ENCODE peak calls at places on chromosomes 5 and 9, in eight cellular contexts. M is B cell; J is coronary artery; T is stimulated activated naive CD4-positive, alpha-beta T cell; U is neural crest cell; P is GDM1; R is COR-L47; F is CD8-positive, alpha-beta T cell. I is an unnamed sample.

GRCh38 chr5:115736690-115737005 is 79.8 kb downstream of the CDO1 start:
- DNase-seq in M (no peak), J (no peak), T (no peak), U (no peak), P (no peak), R (no peak), F (no peak), I (no peak)

GRCh38 chr9:132631280-132631679 is 38.5 kb downstream of the DDX31 start:
- DNase-seq in M (no peak), J (no peak), T (no peak), U (no peak), P (no peak), R (no peak), F (no peak), I (no peak)

GRCh38 chr9:136711751-136712689 is at the start of gene DIPK1B:
- DNase-seq in M (no peak), J (no peak), T (no peak), U (peak), P (peak), R (peak), F (no peak), I (peak)

GRCh38 chr9:137388589-137389427 is 34.2 kb downstream of the EXD3 start:
- DNase-seq in M (no peak), J (no peak), T (no peak), U (no peak), P (no peak), R (no peak), F (no peak), I (no peak)

GRCh38 chr9:82334286-82334685 is 345.7 kb downstream of the SPATA31D1 start:
- DNase-seq in M (no peak), J (no peak), T (no peak), U (no peak), P (no peak), R (no peak), F (no peak), I (no peak)

GRCh38 chr5:168822745-168823281 is 243.6 kb upstream of the PANK3 start:
- DNase-seq in M (no peak), J (no peak), T (no peak), U (no peak), P (no peak), R (no peak), F (no peak), I (no peak)

GRCh38 chr5:90590-91547 is 1.1 kb upstream of the PLEKHG4B start:
- DNase-seq in M (no peak), J (peak), T (no peak), U (no peak), P (no peak), R (peak), F (no peak), I (no peak)

GRCh38 chr9:117718085-117718484 is 13.9 kb downstream of the TLR4 start:
- DNase-seq in M (peak), J (no peak), T (no peak), U (no peak), P (peak), R (no peak), F (no peak), I (no peak)

GRCh38 chr5:128973244-128973643 is 8.0 kb downstream of the SLC27A6 start:
- DNase-seq in M (no peak), J (no peak), T (no peak), U (no peak), P (no peak), R (no peak), F (no peak), I (no peak)

GRCh38 chr9:137187386-137187785 is 974 bp downstream of the ANAPC2 start:
- DNase-seq in M (no peak), J (no peak), T (no peak), U (no peak), P (no peak), R (no peak), F (no peak), I (no peak)

GRCh38 chr9:113274474-113275146 is 762 bp downstream of the CDC26 start:
- DNase-seq in M (peak), J (no peak), T (peak), U (peak), P (peak), R (peak), F (peak), I (peak)

GRCh38 chr5:35859101-35859661 is 2.5 kb downstream of the IL7R start:
- DNase-seq in M (no peak), J (no peak), T (peak), U (peak), P (no peak), R (peak), F (no peak), I (no peak)

GRCh38 chr5:28561522-28561921 is 1523.1 kb upstream of the CDH9 start:
- DNase-seq in M (no peak), J (no peak), T (no peak), U (no peak), P (no peak), R (no peak), F (no peak), I (no peak)

GRCh38 chr5:32932231-32932935 is 221.3 kb downstream of the NPR3 start:
- DNase-seq in M (no peak), J (no peak), T (no peak), U (no peak), P (no peak), R (no peak), F (no peak), I (no peak)

GRCh38 chr5:139635606-139636206 is 12.4 kb upstream of the CXXC5 start:
- DNase-seq in M (peak), J (peak), T (no peak), U (no peak), P (peak), R (peak), F (no peak), I (peak)

GRCh38 chr9:136996361-136997281 is at the start of gene CLIC3:
- DNase-seq in M (peak), J (no peak), T (no peak), U (no peak), P (no peak), R (peak), F (peak), I (no peak)

GRCh38 chr5:137442660-137443059 is 56.5 kb downstream of the SPOCK1 start:
- DNase-seq in M (no peak), J (no peak), T (no peak), U (no peak), P (no peak), R (peak), F (no peak), I (peak)

GRCh38 chr5:112933651-112934365 is 11.8 kb upstream of the REEP5 start:
- DNase-seq in M (no peak), J (no peak), T (no peak), U (no peak), P (no peak), R (no peak), F (no peak), I (no peak)

I was measured in NCI-H1436.